ENCODE peak calls at places on chromosome 1, in five cellular contexts. One of them, this sample, is unnamed.

GRCh38 chr1:246515390-246516005 is 8.4 kb upstream of the SMYD3 start:
- DNase-seq in thyroid gland: no peak
- DNase-seq in psoas muscle: no peak
- DNase-seq in prostate gland: no peak
- DNase-seq in neural progenitor cell: no peak
- DNase-seq in this sample: no peak

GRCh38 chr1:7915826-7916225 is 24.8 kb downstream of the TNFRSF9 start:
- DNase-seq in thyroid gland: no peak
- DNase-seq in psoas muscle: no peak
- DNase-seq in prostate gland: no peak
- DNase-seq in neural progenitor cell: no peak
- DNase-seq in this sample: no peak

GRCh38 chr1:37901191-37901892 is 42.0 kb upstream of the MTF1 start:
- DNase-seq in thyroid gland: no peak
- DNase-seq in psoas muscle: no peak
- DNase-seq in prostate gland: no peak
- DNase-seq in neural progenitor cell: no peak
- DNase-seq in this sample: no peak

GRCh38 chr1:165943198-165943597 is 115.8 kb downstream of the UCK2 start:
- DNase-seq in thyroid gland: no peak
- DNase-seq in psoas muscle: no peak
- DNase-seq in prostate gland: no peak
- DNase-seq in neural progenitor cell: no peak
- DNase-seq in this sample: no peak

GRCh38 chr1:96598416-96599168 is 123.0 kb upstream of the PTBP2 start:
- DNase-seq in thyroid gland: no peak
- DNase-seq in psoas muscle: no peak
- DNase-seq in prostate gland: no peak
- DNase-seq in neural progenitor cell: no peak
- DNase-seq in this sample: no peak

GRCh38 chr1:117061986-117062415 is 1.9 kb downstream of the TTF2 start:
- DNase-seq in thyroid gland: no peak
- DNase-seq in psoas muscle: no peak
- DNase-seq in prostate gland: no peak
- DNase-seq in neural progenitor cell: no peak
- DNase-seq in this sample: peak; percentile 83

GRCh38 chr1:164830628-164831027 is 271.6 kb downstream of the PBX1 start:
- DNase-seq in thyroid gland: no peak
- DNase-seq in psoas muscle: no peak
- DNase-seq in prostate gland: peak; percentile 85
- DNase-seq in neural progenitor cell: no peak
- DNase-seq in this sample: no peak

GRCh38 chr1:51875291-51875772 is 3.2 kb downstream of the NRDC start:
- DNase-seq in thyroid gland: no peak
- DNase-seq in psoas muscle: no peak
- DNase-seq in prostate gland: no peak
- DNase-seq in neural progenitor cell: no peak
- DNase-seq in this sample: no peak

GRCh38 chr1:169483500-169483966 is 2.2 kb downstream of the SLC19A2 start:
- DNase-seq in thyroid gland: peak; percentile 54
- DNase-seq in psoas muscle: peak; percentile 35
- DNase-seq in prostate gland: peak; percentile 64
- DNase-seq in neural progenitor cell: no peak
- DNase-seq in this sample: no peak

GRCh38 chr1:86748622-86749373 is 44.4 kb downstream of the SH3GLB1 start:
- DNase-seq in thyroid gland: no peak
- DNase-seq in psoas muscle: no peak
- DNase-seq in prostate gland: no peak
- DNase-seq in neural progenitor cell: no peak
- DNase-seq in this sample: no peak

GRCh38 chr1:175338447-175339135 is 146.0 kb upstream of the KIAA0040 start:
- DNase-seq in thyroid gland: peak; percentile 6
- DNase-seq in psoas muscle: no peak
- DNase-seq in prostate gland: no peak
- DNase-seq in neural progenitor cell: peak; percentile 73
- DNase-seq in this sample: no peak

GRCh38 chr1:177209357-177209756 is 38.6 kb downstream of the BRINP2 start:
- DNase-seq in thyroid gland: peak; percentile 75
- DNase-seq in psoas muscle: peak; percentile 75
- DNase-seq in prostate gland: peak; percentile 20
- DNase-seq in neural progenitor cell: peak; percentile 28
- DNase-seq in this sample: peak; percentile 97

GRCh38 chr1:160098852-160099647 is 631 bp upstream of the IGSF8 start:
- DNase-seq in thyroid gland: peak; percentile 98
- DNase-seq in psoas muscle: peak; percentile 98
- DNase-seq in prostate gland: peak; percentile 97
- DNase-seq in neural progenitor cell: peak; percentile 97
- DNase-seq in this sample: peak; percentile 90

DNA sequence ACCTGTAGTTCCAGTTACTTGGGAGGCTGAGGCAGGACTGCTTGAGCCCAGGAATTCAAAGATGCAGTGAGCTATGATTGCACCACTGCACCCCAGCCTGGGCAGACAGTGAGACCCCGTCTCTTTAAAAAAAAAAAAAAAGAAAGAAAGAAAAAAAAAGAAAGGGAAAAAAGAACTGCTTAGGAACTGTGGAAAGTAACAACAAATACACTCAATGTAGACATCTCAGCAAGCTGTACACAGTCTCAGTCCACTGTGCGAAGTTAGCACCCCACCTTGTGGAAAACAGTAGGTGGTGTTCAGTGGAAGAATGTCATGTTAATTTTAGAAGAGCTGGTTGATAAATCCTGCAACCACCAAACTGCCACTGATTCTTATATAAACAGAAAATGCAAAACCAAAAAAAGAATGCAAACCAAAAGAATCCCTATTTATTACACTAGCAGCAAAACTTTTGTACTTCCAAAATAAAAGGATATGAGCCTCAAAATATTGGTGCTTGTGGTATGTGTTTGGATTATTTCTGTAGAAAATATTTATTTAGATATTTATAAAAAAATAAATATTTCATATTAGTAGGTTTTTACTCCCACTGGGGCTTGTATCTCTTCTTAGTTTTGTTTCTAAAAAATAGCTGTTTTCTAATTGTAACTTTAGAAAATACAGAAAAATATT is 31.1 kb downstream of the ALG14 start:
- DNase-seq in thyroid gland: peak; percentile 66
- DNase-seq in psoas muscle: no peak
- DNase-seq in prostate gland: peak; percentile 75
- DNase-seq in neural progenitor cell: peak; percentile 39
- DNase-seq in this sample: peak; percentile 83
- TF ChIP-seq CTCF in thyroid gland: peak; percentile 95
- TF ChIP-seq CTCF in psoas muscle: peak; percentile 56
- TF ChIP-seq CTCF in prostate gland: peak; percentile 75
- TF ChIP-seq CTCF in neural progenitor cell: peak; percentile 60
- TF ChIP-seq CTCF in this sample: peak; percentile 86

GRCh38 chr1:222028151-222028550 is 286.3 kb upstream of the DUSP10 start:
- DNase-seq in thyroid gland: no peak
- DNase-seq in psoas muscle: no peak
- DNase-seq in prostate gland: no peak
- DNase-seq in neural progenitor cell: no peak
- DNase-seq in this sample: no peak

GRCh38 chr1:222028694-222029093 is 286.8 kb upstream of the DUSP10 start:
- DNase-seq in thyroid gland: no peak
- DNase-seq in psoas muscle: no peak
- DNase-seq in prostate gland: no peak
- DNase-seq in neural progenitor cell: no peak
- DNase-seq in this sample: no peak

GRCh38 chr1:222031286-222031685 is 289.4 kb upstream of the DUSP10 start:
- DNase-seq in thyroid gland: no peak
- DNase-seq in psoas muscle: no peak
- DNase-seq in prostate gland: no peak
- DNase-seq in neural progenitor cell: no peak
- DNase-seq in this sample: no peak

GRCh38 chr1:222023025-222023424 is 281.1 kb upstream of the DUSP10 start:
- DNase-seq in thyroid gland: no peak
- DNase-seq in psoas muscle: no peak
- DNase-seq in prostate gland: no peak
- DNase-seq in neural progenitor cell: no peak
- DNase-seq in this sample: no peak

DNA sequence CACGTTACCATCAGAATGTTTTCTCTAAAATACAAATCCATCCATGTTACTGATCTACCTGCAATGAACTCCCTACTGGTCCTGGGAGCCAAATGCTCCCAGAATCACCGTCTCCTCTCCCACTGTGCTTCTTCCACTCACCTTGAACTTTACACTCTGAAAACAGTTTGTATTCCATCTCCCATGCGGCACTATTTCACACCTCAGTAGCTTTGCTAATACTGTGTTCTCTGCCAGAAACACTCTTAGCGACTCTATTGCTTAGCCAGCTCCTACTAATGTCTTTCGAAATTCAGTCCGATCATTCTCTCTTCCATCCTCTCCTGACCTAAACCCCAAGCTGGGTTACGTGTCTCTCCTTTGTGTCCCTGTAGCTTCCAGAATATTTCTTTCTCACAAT is 284.4 kb upstream of the DUSP10 start:
- DNase-seq in thyroid gland: peak; percentile 24
- DNase-seq in psoas muscle: no peak
- DNase-seq in prostate gland: no peak
- DNase-seq in neural progenitor cell: no peak
- DNase-seq in this sample: no peak
- H3K27me3 ChIP-seq in thyroid gland: no peaks in the 10 kb centered on the region
- H3K27me3 ChIP-seq in psoas muscle: no peaks in the 10 kb centered on the region
- H3K27me3 ChIP-seq in prostate gland: no peaks in the 10 kb centered on the region
- H3K27me3 ChIP-seq in neural progenitor cell: no peaks in the 10 kb centered on the region
- H3K27me3 ChIP-seq in this sample: no peaks in the 10 kb centered on the region

GRCh38 chr1:36480161-36480560 is 2.6 kb downstream of the CSF3R start:
- DNase-seq in thyroid gland: no peak
- DNase-seq in psoas muscle: no peak
- DNase-seq in prostate gland: no peak
- DNase-seq in neural progenitor cell: no peak
- DNase-seq in this sample: no peak

GRCh38 chr1:36481771-36482723 is 666 bp downstream of the CSF3R start:
- DNase-seq in thyroid gland: no peak
- DNase-seq in psoas muscle: no peak
- DNase-seq in prostate gland: no peak
- DNase-seq in neural progenitor cell: no peak
- DNase-seq in this sample: no peak

GRCh38 chr1:36479505-36480051 is 3.1 kb downstream of the CSF3R start:
- DNase-seq in thyroid gland: no peak
- DNase-seq in psoas muscle: no peak
- DNase-seq in prostate gland: no peak
- DNase-seq in neural progenitor cell: no peak
- DNase-seq in this sample: no peak

GRCh38 chr1:36482724-36483388 is at the start of gene CSF3R:
- DNase-seq in thyroid gland: no peak
- DNase-seq in psoas muscle: no peak
- DNase-seq in prostate gland: no peak
- DNase-seq in neural progenitor cell: no peak
- DNase-seq in this sample: no peak

DNA sequence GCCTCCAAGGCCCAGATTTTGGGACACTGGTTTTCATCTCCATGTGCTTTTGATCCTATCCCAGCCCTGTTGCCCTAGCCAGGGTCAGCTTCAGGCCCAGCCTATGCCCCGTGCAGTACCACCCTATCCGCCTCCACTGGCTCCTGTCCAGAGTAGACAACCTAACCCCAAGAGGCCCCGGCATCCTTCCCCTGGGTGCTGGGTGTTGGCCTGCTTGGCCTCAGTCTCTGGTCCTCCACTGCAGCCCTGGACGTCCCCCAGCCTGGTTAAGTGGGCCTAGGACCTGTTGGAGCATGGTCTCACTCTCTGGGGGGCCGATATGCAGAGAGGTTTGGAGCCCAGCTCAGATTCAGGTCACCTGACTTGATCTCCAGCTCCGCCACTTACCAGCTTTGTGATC is 1.6 kb downstream of the CSF3R start:
- DNase-seq in thyroid gland: no peak
- DNase-seq in psoas muscle: no peak
- DNase-seq in prostate gland: no peak
- DNase-seq in neural progenitor cell: no peak
- DNase-seq in this sample: no peak
- H3K27ac ChIP-seq in thyroid gland: no peak overlapping the region
- H3K27ac ChIP-seq in psoas muscle: no peak overlapping the region
- H3K27ac ChIP-seq in prostate gland: no peak overlapping the region
- H3K27ac ChIP-seq in neural progenitor cell: no peak overlapping the region
- H3K27ac ChIP-seq in this sample: no peak overlapping the region

GRCh38 chr1:35558374-35559316 is 1.0 kb downstream of the NCDN start:
- DNase-seq in thyroid gland: no peak
- DNase-seq in psoas muscle: no peak
- DNase-seq in prostate gland: no peak
- DNase-seq in neural progenitor cell: peak; percentile 76
- DNase-seq in this sample: no peak
- TF ChIP-seq CTCF in thyroid gland: no peak
- TF ChIP-seq CTCF in psoas muscle: no peak
- TF ChIP-seq CTCF in prostate gland: no peak
- TF ChIP-seq CTCF in neural progenitor cell: no peak
- TF ChIP-seq CTCF in this sample: no peak

DNA sequence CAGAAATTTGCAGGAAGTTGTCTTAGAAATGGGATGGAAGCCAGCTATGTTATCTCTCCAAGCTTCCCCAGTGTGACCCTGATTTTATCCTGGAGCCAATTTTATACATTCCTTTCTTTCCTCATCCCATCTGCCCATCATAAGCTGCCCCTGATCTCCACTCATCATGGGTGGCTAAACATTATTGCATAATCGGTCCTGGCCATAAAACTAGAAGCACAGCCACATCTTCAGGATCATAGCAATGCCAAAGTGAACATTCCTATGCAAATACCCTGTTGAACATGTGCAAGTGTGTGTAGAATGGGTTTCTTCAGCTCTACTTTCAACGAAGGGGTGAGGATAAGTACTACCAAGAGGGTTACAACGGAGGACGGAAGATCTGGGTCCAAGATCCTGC is 50.6 kb upstream of the COG2 start:
- DNase-seq in thyroid gland: no peak
- DNase-seq in psoas muscle: no peak
- DNase-seq in prostate gland: no peak
- DNase-seq in neural progenitor cell: no peak
- DNase-seq in this sample: no peak
- H3K27me3 ChIP-seq in thyroid gland: no peaks in the 10 kb centered on the region
- H3K27me3 ChIP-seq in psoas muscle: no peaks in the 10 kb centered on the region
- H3K27me3 ChIP-seq in prostate gland: no peaks in the 10 kb centered on the region
- H3K27me3 ChIP-seq in neural progenitor cell: no peaks in the 10 kb centered on the region
- H3K27me3 ChIP-seq in this sample: no peaks in the 10 kb centered on the region

DNA sequence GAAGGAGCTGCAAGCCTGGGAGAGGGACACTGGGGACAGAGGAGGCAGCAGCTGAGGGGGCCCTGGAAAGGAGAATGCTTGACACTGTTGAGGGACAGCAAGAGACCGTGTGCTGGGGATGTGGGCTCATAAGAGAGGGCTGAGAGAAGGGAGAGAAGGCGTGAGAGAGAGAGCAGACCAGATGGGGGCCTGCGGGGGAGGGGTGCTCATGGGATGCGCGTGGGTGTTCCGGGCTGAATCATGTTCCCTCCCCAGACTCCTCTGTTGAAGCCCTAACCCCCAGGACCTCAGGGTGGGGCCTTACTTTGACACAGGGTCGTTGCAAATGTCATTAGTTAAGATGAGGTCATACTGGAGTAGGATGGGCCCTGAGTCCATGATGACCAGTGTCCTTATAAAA is 40.8 kb downstream of the NTPCR start:
- DNase-seq in thyroid gland: no peak
- DNase-seq in psoas muscle: no peak
- DNase-seq in prostate gland: no peak
- DNase-seq in neural progenitor cell: no peak
- DNase-seq in this sample: no peak
- H3K27ac ChIP-seq in thyroid gland: no peak overlapping the region
- H3K27ac ChIP-seq in psoas muscle: no peak overlapping the region
- H3K27ac ChIP-seq in prostate gland: no peak overlapping the region
- H3K27ac ChIP-seq in neural progenitor cell: no peak overlapping the region
- H3K27ac ChIP-seq in this sample: no peak overlapping the region